ENCODE peak calls at places on chromosomes 1 and 21, in five cellular contexts. U, W, Z, I and V are unnamed samples. For H3K4me1, the result is how much of the 10 kb centered on the place peaks cover.

GRCh38 chr1:202809597-202810159 is 1.1 kb upstream of the PCAT6 start:
- DNase-seq in U (no peak), W (no peak), Z (no peak), I (peak), V (no peak)

GRCh38 chr1:154407021-154407865 is 2.1 kb downstream of the IL6R start:
- DNase-seq in U (no peak), W (no peak), Z (no peak), I (no peak), V (peak)

GRCh38 chr21:33109574-33110339 is 39.8 kb downstream of the OLIG1 start:
- DNase-seq in U (no peak), W (no peak), Z (no peak), I (peak), V (no peak)

GRCh38 chr1:219745070-219745469 is 132.2 kb upstream of the ZC3H11B start:
- DNase-seq in U (no peak), W (no peak), Z (no peak), I (no peak), V (no peak)

GRCh38 chr1:244836135-244836521 is 670 bp downstream of the COX20 start:
- DNase-seq in U (no peak), W (no peak), Z (no peak), I (peak), V (no peak)

GRCh38 chr1:92837062-92837461 is 5.2 kb downstream of the RPL5 start:
- DNase-seq in U (no peak), W (no peak), Z (no peak), I (no peak), V (no peak)

GRCh38 chr21:45067462-45068285 is 6.7 kb upstream of the ADARB1 start:
- DNase-seq in U (no peak), W (no peak), Z (no peak), I (no peak), V (no peak)

GRCh38 chr21:38985423-38986378 is 180.0 kb downstream of the ETS2 start:
- DNase-seq in U (no peak), W (peak), Z (no peak), I (no peak), V (peak)

GRCh38 chr21:34822957-34823356 is 154.2 kb downstream of the CLIC6 start:
- DNase-seq in U (no peak), W (no peak), Z (no peak), I (peak), V (no peak)

GRCh38 chr1:86018311-86018923 is 138.2 kb downstream of the COL24A1 start:
- DNase-seq in U (peak), W (no peak), Z (peak), I (peak), V (no peak)

GRCh38 chr1:147747966-147748365 is 12.4 kb downstream of the GJA5 start:
- DNase-seq in U (no peak), W (no peak), Z (no peak), I (no peak), V (no peak)

GRCh38 chr1:210377934-210378333 is 49.2 kb downstream of the HHAT start:
- DNase-seq in U (no peak), W (no peak), Z (no peak), I (no peak), V (no peak)

GRCh38 chr1:44294588-44295007 is 60.5 kb downstream of the ERI3 start:
- DNase-seq in U (peak), W (peak), Z (no peak), I (peak), V (peak)

GRCh38 chr1:85202864-85203255 is 2.0 kb upstream of the SYDE2 start:
- DNase-seq in U (no peak), W (no peak), Z (no peak), I (no peak), V (no peak)

GRCh38 chr1:21175670-21176581 is 771 bp downstream of the EIF4G3 start:
- DNase-seq in U (no peak), W (no peak), Z (peak), I (peak), V (peak)

GRCh38 chr1:93199150-93199549 is 18.6 kb downstream of the CCDC18 start:
- DNase-seq in U (no peak), W (no peak), Z (no peak), I (no peak), V (no peak)

GRCh38 chr1:93865253-93865652 is 13.8 kb downstream of the DNTTIP2 start:
- DNase-seq in U (no peak), W (no peak), Z (no peak), I (no peak), V (no peak)

GRCh38 chr1:234644928-234645327 is 35.0 kb upstream of the IRF2BP2 start:
- DNase-seq in U (no peak), W (no peak), Z (no peak), I (no peak), V (no peak)
- H3K4me1 ChIP-seq in U (under half), W (under half), Z (half or more), I (under half), V (under half)

DNA sequence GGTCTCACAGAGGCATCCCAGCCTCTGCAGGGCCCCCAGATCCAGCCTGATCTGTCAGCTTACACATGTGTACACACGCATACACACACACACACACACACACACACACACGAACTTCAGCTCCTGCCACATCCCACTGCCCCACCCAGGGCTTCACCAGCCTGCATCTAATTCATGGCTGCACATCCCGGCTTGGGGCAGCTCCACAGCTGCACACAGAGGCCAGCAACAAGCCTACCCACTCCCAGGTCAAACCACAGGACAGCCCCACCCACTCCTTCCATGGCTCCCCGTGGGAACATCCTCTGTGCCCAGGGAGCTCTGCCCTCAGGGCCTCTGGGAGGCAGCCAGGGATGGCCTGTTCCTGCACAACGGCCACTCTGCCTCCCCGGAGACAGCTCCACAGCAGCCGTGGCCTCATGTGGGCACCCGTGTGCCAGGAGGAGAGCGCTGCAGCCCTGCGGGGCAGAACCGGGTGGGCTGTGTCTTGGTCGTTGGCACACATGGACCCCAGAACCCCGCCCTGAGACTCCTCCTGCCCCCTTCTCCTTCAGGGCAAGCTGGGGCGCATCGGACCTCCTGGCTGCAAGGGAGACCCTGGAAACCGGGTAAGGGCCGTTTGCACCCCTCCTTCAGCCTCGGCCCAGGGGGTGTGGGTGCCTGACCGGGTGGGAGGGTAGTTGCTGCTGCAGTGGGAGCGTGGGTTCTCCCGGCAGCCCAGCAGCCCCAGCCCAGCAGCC is 19.1 kb downstream of the COL6A2 start:
- DNase-seq in U (no peak), W (peak), Z (no peak), I (no peak), V (no peak)
- H3K4me1 ChIP-seq in U (under half), W (under half), Z (under half), I (under half), V (under half)

GRCh38 chr1:187228790-187229189 is 400.0 kb downstream of the PLA2G4A start:
- DNase-seq in U (no peak), W (no peak), Z (no peak), I (no peak), V (no peak)

GRCh38 chr1:187226396-187226795 is 397.6 kb downstream of the PLA2G4A start:
- DNase-seq in U (no peak), W (no peak), Z (no peak), I (no peak), V (no peak)

DNA sequence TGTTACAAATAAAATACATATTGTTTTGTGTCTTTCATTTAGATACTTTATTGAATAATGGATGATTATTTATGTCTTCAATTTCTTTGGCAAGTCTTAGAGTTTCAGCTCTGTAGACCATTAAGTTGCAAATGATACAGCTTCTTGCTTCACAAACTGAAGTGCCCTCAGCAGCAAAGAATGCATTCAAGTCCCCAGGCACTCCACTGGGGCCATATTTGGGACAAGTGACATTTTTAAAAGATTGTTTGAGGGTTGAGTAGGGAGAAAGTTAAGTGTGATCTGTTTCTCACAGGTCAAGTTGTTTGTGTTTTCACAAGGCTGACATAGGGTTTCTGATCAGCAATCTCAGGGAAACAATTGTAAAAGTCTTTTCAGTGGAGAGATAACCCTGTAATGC is 400.7 kb downstream of the PLA2G4A start:
- DNase-seq in U (no peak), W (no peak), Z (no peak), I (peak), V (no peak)
- H3K4me1 ChIP-seq in U (under half), W (under half), Z (under half), I (under half), V (under half)

GRCh38 chr1:16371725-16372124 is 4.7 kb downstream of the SZRD1 start:
- DNase-seq in U (no peak), W (no peak), Z (no peak), I (no peak), V (no peak)
- H3K4me1 ChIP-seq in U (under half), W (under half), Z (half or more), I (under half), V (under half)

DNA sequence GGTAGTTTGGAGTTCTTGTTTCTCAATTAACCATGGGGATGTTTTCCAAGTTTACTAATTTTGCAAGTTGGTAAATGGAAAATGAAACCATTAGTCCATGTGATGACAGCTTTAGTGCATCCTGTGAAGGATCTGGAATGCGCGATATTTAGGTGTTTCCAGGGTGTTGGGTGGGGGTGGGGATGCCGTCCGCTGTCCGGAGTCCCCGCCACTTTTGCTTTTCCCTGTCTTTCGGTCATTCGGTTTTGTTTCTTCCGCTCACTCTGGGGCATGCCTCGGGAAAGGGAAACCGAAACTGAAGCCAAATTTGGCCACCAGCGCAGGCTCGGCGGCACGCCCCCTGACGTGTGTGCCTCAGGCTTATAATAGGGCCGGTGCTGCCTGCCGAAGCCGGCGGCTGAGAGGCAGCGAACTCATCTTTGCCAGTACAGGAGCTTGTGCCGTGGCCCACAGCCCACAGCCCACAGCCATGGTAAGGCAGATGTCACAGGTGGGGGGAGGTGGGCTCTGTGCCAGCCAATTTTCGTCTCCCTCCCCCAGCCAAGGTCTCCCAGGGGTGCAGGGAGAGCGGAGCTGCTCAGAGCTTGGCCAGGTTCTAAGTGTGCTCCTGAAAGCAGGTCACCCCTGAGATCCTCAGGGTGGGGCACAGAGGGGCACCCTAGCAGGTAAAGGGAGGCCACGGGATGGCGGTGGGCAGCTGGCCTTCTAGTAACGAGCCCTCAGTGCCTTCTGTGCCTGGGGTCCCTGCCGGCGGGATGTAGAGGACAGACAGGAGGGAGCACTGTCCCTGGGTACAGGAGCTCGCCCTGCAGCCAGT is at the start of gene ISG15:
- DNase-seq in U (no peak), W (peak), Z (peak), I (peak), V (peak)
- H3K4me1 ChIP-seq in U (under half), W (under half), Z (under half), I (under half), V (under half)

DNA sequence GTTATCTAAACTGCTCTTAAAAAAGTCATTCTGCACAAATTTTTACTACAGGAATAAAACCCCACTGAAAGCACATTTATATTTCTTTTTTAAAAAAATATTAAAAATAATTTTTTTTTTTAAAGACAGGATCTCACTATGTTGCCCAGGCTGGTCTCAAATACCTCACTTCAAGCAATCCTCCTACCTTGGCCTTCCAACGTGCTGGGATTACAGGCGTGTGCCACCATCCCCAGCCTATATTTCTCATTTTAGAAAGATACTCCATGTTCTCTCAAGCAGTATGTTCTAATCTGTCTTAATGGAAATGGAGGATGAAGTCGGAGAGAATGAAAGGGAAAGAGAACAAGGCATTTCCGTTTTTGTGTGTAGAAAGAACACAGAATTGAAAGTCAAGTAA is 17.1 kb downstream of the USP24 start:
- DNase-seq in U (no peak), W (no peak), Z (no peak), I (no peak), V (no peak)
- H3K4me1 ChIP-seq in U (under half), W (under half), Z (under half), I (under half), V (under half)

DNA sequence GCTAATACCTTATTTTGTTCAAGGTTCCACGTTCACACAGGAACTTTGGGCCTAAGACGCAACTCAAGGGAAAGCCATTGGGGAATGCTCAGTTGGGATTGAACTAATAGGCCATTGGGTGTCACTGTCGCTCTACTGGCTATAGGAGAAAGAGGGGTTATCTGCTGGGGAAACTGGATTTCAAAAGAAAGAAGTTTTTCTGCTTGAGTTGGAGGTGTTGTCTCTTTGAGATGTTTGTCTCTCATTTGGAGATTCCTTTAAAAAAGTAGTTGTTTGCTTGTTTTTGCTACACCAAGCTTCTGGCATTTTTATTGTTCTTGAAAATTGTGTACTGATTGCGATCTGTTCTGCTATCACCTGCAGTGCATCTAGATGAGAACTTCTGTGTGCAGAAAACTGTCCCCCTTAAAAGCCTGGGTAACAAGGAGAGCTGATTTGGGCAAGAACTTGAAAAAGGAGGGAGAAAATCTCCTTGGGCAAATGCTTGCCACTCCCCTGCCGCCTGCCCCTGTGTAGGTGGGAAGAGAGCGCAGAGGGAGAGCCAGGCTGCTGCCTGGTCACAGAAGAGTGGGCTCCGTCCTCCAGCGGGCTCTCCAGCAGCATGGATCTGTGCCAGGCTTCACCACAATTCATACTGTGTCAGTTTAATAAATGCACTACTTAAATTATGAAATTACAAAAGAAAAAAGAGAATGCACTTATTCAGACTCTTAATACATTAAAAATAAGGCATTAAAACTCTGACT is 39.9 kb downstream of the PEX14 start:
- DNase-seq in U (no peak), W (no peak), Z (no peak), I (peak), V (no peak)
- H3K4me1 ChIP-seq in U (under half), W (under half), Z (under half), I (under half), V (under half)

DNA sequence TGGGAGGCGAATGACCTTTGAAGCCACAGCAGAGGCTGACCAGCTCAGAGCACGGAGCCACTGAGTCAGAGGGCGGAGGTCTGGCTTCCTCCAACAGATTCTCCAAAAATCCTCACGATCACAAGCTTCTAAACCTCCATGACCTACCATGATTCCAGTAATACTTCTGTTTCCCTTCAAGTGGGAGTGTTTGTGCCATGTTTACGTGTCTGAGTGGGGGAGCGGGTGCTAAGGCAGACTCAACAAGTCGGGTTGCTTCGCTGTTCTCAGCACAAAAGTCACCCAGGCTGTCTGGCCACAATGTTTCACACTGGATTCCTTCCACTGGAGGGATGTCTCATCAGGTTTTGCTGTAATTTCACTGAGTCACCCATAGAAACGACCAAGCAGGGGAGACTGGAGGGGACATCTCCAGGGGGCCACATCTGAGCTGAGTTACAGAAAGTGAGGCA is 86.2 kb downstream of the SLC66A1 start:
- DNase-seq in U (no peak), W (no peak), Z (no peak), I (peak), V (peak)
- H3K4me1 ChIP-seq in U (under half), W (under half), Z (under half), I (under half), V (under half)

GRCh38 chr1:162069334-162070093 is at the start of gene NOS1AP:
- DNase-seq in U (no peak), W (peak), Z (peak), I (peak), V (peak)

GRCh38 chr1:162072770-162073169 is 3.3 kb downstream of the NOS1AP start:
- DNase-seq in U (no peak), W (no peak), Z (no peak), I (no peak), V (no peak)

GRCh38 chr1:162070094-162070748 is 730 bp downstream of the NOS1AP start:
- DNase-seq in U (no peak), W (no peak), Z (peak), I (peak), V (peak)

GRCh38 chr1:162074548-162074947 is 5.1 kb downstream of the NOS1AP start:
- DNase-seq in U (no peak), W (no peak), Z (no peak), I (peak), V (no peak)

GRCh38 chr1:162070825-162071224 is 1.3 kb downstream of the NOS1AP start:
- DNase-seq in U (no peak), W (no peak), Z (peak), I (peak), V (no peak)
- H3K4me1 ChIP-seq in U (under half), W (under half), Z (under half), I (under half), V (under half)